ENCODE peak calls at places on chromosomes 5 and 9, in ten cellular contexts. R is sigmoid colon, M is adrenal gland, A is GM12878, P is ovary, Q is HCT116, C is breast epithelium, J is esophagus muscularis mucosa, K is tibial nerve, E is GM12892. F is an unnamed sample.
A peak's percentile ranks its signal among the peaks of the same experiment; 100 is the strongest.

GRCh38 chr5:151451626-151452520 is 4.5 kb downstream of the SLC36A1 start:
- DNase-seq in R (no peak), M (no peak), A (peak; percentile 23), P (no peak), Q (no peak), C (no peak), J (no peak), K (no peak), E (peak; percentile 32), F (peak; percentile 44)

GRCh38 chr9:20396509-20396908 is 225.8 kb downstream of the MLLT3 start:
- DNase-seq in R (no peak), M (no peak), A (no peak), P (no peak), Q (no peak), C (no peak), J (no peak), K (no peak), E (no peak), F (no peak)

GRCh38 chr5:16536246-16536645 is 70.6 kb upstream of the ZNF622 start:
- DNase-seq in R (no peak), M (no peak), A (no peak), P (no peak), Q (no peak), C (no peak), J (no peak), K (no peak), E (no peak), F (peak; percentile 48)

GRCh38 chr5:88944751-88945507 is 61.9 kb upstream of the MEF2C start:
- DNase-seq in R (no peak), M (no peak), A (no peak), P (no peak), Q (no peak), C (no peak), J (no peak), K (no peak), E (no peak), F (no peak)

GRCh38 chr9:89234636-89235035 is 56.0 kb upstream of the SHC3 start:
- DNase-seq in R (no peak), M (no peak), A (peak; percentile 3), P (no peak), Q (no peak), C (no peak), J (peak; percentile 37), K (no peak), E (no peak), F (no peak)

GRCh38 chr5:174935854-174936474 is 211.6 kb downstream of the MSX2 start:
- DNase-seq in R (peak; percentile 72), M (peak; percentile 67), A (no peak), P (no peak), Q (peak; percentile 51), C (peak; percentile 68), J (no peak), K (no peak), E (peak; percentile 18), F (peak; percentile 40)

GRCh38 chr5:22627029-22627428 is 226.1 kb downstream of the CDH12 start:
- DNase-seq in R (no peak), M (no peak), A (no peak), P (no peak), Q (no peak), C (no peak), J (no peak), K (no peak), E (no peak), F (no peak)

GRCh38 chr5:72179816-72180440 is 72.7 kb downstream of the MAP1B start:
- DNase-seq in R (no peak), M (no peak), A (no peak), P (no peak), Q (no peak), C (no peak), J (no peak), K (no peak), E (no peak), F (no peak)

GRCh38 chr9:133375116-133375723 is 640 bp downstream of the SURF4 start:
- DNase-seq in R (no peak), M (no peak), A (no peak), P (no peak), Q (no peak), C (no peak), J (no peak), K (no peak), E (peak; percentile 54), F (no peak)

GRCh38 chr9:133377721-133378216 is 1.6 kb downstream of the STKLD1 start:
- DNase-seq in R (no peak), M (no peak), A (no peak), P (no peak), Q (no peak), C (no peak), J (no peak), K (no peak), E (no peak), F (no peak)

GRCh38 chr9:133374612-133375115 is 1.2 kb downstream of the SURF4 start:
- DNase-seq in R (no peak), M (no peak), A (no peak), P (no peak), Q (no peak), C (no peak), J (no peak), K (no peak), E (no peak), F (no peak)

GRCh38 chr9:133378408-133378962 is 2.3 kb downstream of the STKLD1 start:
- DNase-seq in R (no peak), M (peak; percentile 52), A (no peak), P (no peak), Q (no peak), C (no peak), J (no peak), K (no peak), E (no peak), F (no peak)

DNA sequence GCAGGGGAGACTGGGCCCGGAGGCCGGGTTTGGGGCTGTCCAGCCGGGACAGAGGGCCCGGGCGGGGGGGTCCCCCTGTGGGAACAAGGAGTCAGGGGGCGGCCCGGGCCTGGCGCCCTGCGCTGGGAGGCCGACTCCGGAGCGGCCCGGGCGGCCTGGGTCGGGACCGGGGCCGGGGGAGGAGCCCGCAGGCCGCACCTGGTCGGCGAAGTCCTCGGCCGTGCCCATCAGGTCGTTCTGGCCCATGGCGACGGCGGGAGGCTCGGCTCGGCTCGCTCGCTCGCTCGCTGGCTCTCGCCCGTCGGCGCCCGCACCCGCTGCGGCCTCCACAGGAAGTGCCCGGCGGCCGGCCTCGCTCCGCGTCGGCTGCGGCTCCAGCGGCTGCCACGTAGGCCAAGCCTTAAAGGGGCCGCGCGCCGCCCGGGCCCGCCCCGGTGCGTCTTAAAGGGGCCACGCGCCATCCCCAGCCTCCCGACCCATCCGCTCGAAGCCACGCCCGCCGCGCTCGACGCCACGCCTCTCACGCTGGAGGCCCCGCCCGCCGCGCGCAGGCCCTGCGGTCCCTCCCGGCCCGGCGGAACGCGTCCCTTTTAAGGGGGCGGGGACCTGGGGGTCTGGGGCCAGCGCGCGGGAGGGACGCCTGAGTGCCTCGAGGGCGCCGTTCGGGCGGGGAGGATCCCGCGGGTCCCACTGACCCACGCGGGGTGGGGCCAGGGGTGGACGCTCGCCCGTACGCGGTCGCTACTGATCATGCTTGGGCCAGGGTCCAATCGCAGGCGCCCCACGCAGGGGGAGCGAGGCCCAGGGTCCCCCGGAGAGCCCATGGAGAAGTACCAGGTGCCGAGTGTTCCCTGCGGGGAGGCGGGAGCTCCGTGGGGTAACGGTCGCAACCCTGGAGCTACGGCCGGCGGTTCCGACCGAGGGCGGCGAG is at the start of the genes STKLD1 and SURF4:
- DNase-seq in R (peak; percentile 97), M (peak; percentile 97), A (peak; percentile 73), P (peak; percentile 95), Q (peak; percentile 90), C (peak; percentile 94), J (peak; percentile 98), K (peak; percentile 92), E (peak; percentile 100), F (peak; percentile 100)
- TF ChIP-seq POLR2A in R (no peak), M (peak; percentile 96), A (peak; percentile 97), P (peak; percentile 89), Q (peak; percentile 76), C (no peak), J (peak; percentile 68), K (peak; percentile 93), E (peak; percentile 91), F (peak; percentile 96)

DNA sequence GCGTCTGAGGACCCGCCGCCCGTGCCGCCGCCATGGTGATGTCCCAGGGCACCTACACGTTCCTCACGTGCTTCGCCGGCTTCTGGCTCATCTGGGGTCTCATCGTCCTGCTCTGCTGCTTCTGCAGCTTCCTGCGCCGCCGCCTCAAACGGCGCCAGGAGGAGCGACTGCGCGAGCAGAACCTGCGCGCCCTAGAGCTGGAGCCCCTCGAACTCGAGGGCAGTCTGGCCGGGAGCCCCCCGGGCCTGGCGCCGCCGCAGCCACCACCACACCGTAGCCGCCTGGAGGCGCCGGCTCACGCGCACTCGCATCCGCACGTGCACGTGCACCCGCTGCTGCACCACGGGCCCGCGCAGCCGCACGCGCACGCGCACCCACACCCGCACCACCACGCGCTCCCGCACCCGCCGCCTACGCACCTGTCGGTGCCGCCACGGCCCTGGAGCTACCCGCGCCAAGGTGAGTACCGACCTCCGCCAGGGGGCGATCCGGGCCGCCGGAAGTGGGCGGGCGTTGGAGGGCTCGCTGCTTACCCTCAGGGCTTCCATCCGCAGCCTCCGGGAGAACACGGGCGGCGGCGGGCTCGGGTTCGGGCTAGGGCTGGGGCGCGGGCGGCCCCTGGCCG is 8.5 kb downstream of the PRR7 start:
- DNase-seq in R (peak; percentile 90), M (peak; percentile 85), A (no peak), P (peak; percentile 85), Q (peak; percentile 76), C (no peak), J (no peak), K (no peak), E (peak; percentile 90), F (no peak)
- TF ChIP-seq POLR2A in R (no peak), M (no peak), A (no peak), P (no peak), Q (no peak), C (no peak), J (no peak), K (no peak), E (peak; percentile 43), F (no peak)

GRCh38 chr5:69231281-69231680 is 3.4 kb upstream of the CDK7 start:
- DNase-seq in R (no peak), M (no peak), A (no peak), P (no peak), Q (no peak), C (no peak), J (no peak), K (no peak), E (no peak), F (no peak)

GRCh38 chr5:69231851-69232250 is 2.8 kb upstream of the CDK7 start:
- DNase-seq in R (no peak), M (no peak), A (no peak), P (no peak), Q (no peak), C (no peak), J (no peak), K (no peak), E (no peak), F (no peak)

GRCh38 chr5:69237877-69238276 is 3.2 kb downstream of the CDK7 start:
- DNase-seq in R (no peak), M (no peak), A (no peak), P (no peak), Q (no peak), C (no peak), J (no peak), K (no peak), E (no peak), F (no peak)

GRCh38 chr5:69238760-69239251 is 4.1 kb downstream of the CDK7 start:
- DNase-seq in R (no peak), M (no peak), A (no peak), P (no peak), Q (peak; percentile 71), C (no peak), J (no peak), K (no peak), E (no peak), F (peak; percentile 43)

GRCh38 chr5:69234457-69235268 is at the start of gene CDK7:
- DNase-seq in R (peak; percentile 95), M (peak; percentile 97), A (peak; percentile 77), P (peak; percentile 91), Q (peak; percentile 85), C (peak; percentile 92), J (peak; percentile 98), K (peak; percentile 84), E (peak; percentile 88), F (peak; percentile 87)
- TF ChIP-seq POLR2A in R (no peak), M (peak; percentile 89), A (peak; percentile 88), P (no peak), Q (peak; percentile 45), C (no peak), J (no peak), K (no peak), E (peak; percentile 80), F (peak; percentile 72)

DNA sequence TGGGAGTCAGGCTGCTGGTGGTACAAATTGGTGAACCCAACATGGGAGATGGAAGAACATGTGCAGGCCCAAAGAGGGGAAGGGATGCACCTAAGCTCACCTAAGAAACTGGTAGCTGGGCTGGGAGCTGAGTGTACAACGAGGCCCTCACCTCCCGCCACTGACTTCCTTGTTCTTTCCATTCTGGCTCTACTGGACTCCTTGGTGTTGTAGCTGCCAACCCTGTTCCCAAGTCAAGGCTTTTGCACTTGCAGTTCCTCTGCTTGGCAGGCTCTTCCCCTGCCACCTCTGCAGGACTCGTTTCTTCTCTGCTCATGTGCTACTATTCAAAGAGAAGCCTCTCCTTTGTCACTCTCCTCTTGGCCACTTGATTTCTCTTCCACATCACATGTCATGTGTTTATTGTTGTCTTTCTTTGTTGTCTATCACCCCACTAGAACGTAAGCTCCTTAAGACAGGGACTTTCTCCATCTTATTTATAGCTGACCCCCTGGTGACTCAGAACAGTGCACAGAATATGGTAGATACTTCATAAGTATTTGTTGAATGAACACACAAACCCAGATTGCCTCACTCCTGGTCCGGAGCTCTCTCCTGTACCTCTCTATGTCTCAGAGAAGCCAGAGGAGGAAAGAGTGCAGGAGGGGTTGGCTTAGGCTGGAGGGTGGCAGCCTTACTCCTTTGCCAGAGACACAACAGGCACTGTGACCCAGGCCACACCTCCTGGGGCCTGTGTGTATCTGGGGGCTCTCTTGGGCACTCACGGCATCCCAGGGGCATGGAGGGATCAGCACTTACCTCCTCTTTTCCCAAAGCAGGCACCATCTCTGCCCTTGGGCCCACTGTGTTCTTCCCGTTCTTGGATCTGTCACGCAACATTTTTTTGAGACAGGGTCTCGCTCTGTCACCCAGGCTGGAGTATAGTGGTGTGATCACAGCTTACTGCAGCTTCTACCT is 5.2 kb upstream of the SPINK4 start:
- DNase-seq in R (no peak), M (no peak), A (no peak), P (no peak), Q (no peak), C (no peak), J (no peak), K (no peak), E (no peak), F (no peak)
- TF ChIP-seq POLR2A in R (no peak), M (no peak), A (no peak), P (no peak), Q (no peak), C (no peak), J (no peak), K (no peak), E (no peak), F (no peak)

F was measured in H54.